ENCODE peak calls at places on chromosomes 12 and 14, in seven cellular contexts. K is CD4-positive, CD25-positive, alpha-beta regulatory T cell; L is PC-3; M is CD8-positive, alpha-beta memory T cell; A is colonic mucosa; F is A549; X is spleen. C is an unnamed sample.

GRCh38 chr14:56138987-56139386 is 20.8 kb downstream of the PELI2 start:
- DNase-seq in K (no peak), L (no peak), M (no peak), A (no peak), F (no peak), X (no peak), C (no peak)

GRCh38 chr12:92070864-92071445 is 74.7 kb downstream of the BTG1 start:
- DNase-seq in K (no peak), L (no peak), M (no peak), A (peak; percentile 70), F (peak; percentile 49), X (no peak), C (no peak)

GRCh38 chr12:117872521-117873169 is 96.1 kb downstream of the KSR2 start:
- DNase-seq in K (no peak), L (no peak), M (no peak), A (no peak), F (no peak), X (no peak), C (no peak)

GRCh38 chr14:73239463-73240241 is 2.3 kb downstream of the PAPLN start:
- DNase-seq in K (no peak), L (peak; percentile 47), M (no peak), A (no peak), F (no peak), X (no peak), C (no peak)

GRCh38 chr14:34426313-34427295 is 35.4 kb downstream of the SPTSSA start:
- DNase-seq in K (no peak), L (no peak), M (no peak), A (peak; percentile 77), F (no peak), X (no peak), C (no peak)

GRCh38 chr12:6323340-6323994 is 13.0 kb downstream of the PLEKHG6 start:
- DNase-seq in K (peak; percentile 31), L (peak; percentile 86), M (peak; percentile 67), A (no peak), F (peak; percentile 88), X (peak; percentile 79), C (no peak)

GRCh38 chr12:101773560-101774206 is 34.4 kb upstream of the SYCP3 start:
- DNase-seq in K (peak; percentile 46), L (peak; percentile 81), M (peak; percentile 75), A (peak; percentile 76), F (peak; percentile 65), X (no peak), C (peak; percentile 70)

GRCh38 chr14:61420326-61420725 is 98.9 kb downstream of the PRKCH start:
- DNase-seq in K (no peak), L (peak; percentile 88), M (no peak), A (no peak), F (no peak), X (no peak), C (no peak)

GRCh38 chr14:23095196-23096108 is at the start of gene C14orf119:
- DNase-seq in K (peak; percentile 99), L (peak; percentile 99), M (peak; percentile 100), A (peak; percentile 100), F (peak; percentile 98), X (peak; percentile 96), C (peak; percentile 98)

GRCh38 chr14:89921346-89921745 is 33.2 kb downstream of the EFCAB11 start:
- DNase-seq in K (no peak), L (peak; percentile 31), M (no peak), A (no peak), F (no peak), X (no peak), C (no peak)

GRCh38 chr14:89922549-89922907 is 32.0 kb downstream of the EFCAB11 start:
- DNase-seq in K (no peak), L (no peak), M (no peak), A (no peak), F (no peak), X (no peak), C (no peak)

GRCh38 chr14:89924224-89924623 is 30.3 kb downstream of the EFCAB11 start:
- DNase-seq in K (no peak), L (no peak), M (no peak), A (no peak), F (no peak), X (no peak), C (no peak)

GRCh38 chr14:89920041-89920440 is 34.5 kb downstream of the EFCAB11 start:
- DNase-seq in K (no peak), L (no peak), M (no peak), A (no peak), F (no peak), X (no peak), C (no peak)

GRCh38 chr14:89921896-89922548 is 32.5 kb downstream of the EFCAB11 start:
- DNase-seq in K (no peak), L (peak; percentile 79), M (no peak), A (no peak), F (no peak), X (no peak), C (no peak)
- H3K27ac ChIP-seq in K (no peak overlapping the region), L (peak overlapping the region; percentile 62), M (no peak overlapping the region), A (no peak overlapping the region), F (no peak overlapping the region), X (no peak overlapping the region), C (no peak overlapping the region)

GRCh38 chr12:20368653-20369163 is 371 bp downstream of the PDE3A start:
- DNase-seq in K (no peak), L (no peak), M (no peak), A (peak; percentile 40), F (peak; percentile 15), X (peak; percentile 49), C (no peak)
- H3K27ac ChIP-seq in K (no peak overlapping the region), L (peak overlapping the region; percentile 66), M (no peak overlapping the region), A (peak overlapping the region; percentile 89), F (peak overlapping the region; percentile 92), X (no peak overlapping the region), C (no peak overlapping the region)

DNA sequence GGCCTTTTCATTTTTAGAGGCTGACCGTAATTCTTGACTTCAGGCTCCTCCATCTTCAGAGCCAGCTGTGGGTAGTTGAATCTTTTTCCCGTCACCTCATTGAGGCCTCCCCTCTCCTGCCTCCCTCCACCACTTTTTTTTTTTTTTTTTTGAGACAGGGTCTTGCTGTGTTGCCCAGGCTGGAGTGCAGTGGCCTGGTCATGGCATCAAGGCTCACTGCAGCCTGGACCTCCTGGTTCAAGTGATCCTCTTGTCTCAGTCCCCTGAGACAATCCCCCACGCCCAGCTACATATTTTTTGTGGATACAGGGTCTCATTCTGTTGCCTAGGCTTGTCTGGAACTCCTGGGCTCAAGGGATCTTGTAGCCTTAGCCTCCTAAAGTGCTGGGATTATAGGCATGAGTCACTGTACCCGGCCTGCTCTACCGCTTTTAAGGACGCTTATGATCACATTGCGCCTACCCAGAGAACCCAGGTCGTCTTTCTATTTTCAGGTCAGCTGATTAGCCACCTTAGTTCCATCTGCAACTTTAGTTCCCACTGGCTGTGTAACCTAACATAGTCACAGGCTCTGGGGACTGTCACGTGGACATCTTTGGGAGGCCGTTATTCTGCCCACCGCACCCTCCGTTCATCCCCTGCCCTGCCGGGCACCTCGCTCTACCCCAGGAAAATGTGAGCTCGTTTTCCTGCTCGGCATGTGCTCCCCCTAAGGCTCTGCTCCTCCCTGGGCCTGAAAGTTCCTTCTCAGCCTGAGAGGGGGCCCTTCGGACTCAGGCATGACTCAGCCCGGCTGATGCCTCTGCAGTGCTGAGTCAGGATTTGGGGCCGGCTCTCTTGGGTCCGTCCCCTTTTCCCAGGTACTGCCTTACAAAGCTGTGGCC is 13.4 kb downstream of the TNFAIP2 start:
- DNase-seq in K (no peak), L (peak; percentile 84), M (peak; percentile 20), A (no peak), F (no peak), X (no peak), C (no peak)
- H3K27ac ChIP-seq in K (no peak overlapping the region), L (peak overlapping the region; percentile 96), M (peak overlapping the region; percentile 28), A (no peak overlapping the region), F (peak overlapping the region; percentile 95), X (no peak overlapping the region), C (no peak overlapping the region)

DNA sequence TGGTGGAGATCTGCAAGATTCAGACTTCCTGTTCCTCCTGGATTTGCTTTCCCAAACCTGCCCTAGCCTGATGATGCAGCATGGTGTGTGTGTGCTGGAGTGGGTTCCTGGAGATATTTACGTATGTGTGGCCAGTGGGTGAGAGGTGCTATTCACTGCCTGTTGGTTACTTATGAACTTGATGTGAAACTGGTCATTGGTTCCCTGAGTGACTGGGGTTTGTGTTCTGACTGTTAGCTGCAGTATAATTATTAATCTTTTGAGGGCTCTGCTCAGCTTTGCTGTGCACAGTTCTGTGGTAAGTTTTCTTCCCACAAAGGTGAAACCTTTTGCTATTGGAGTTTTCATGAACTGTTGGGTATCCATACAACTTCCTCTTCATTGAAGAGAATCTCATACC is 541.8 kb upstream of the FBXO33 start:
- DNase-seq in K (no peak), L (no peak), M (no peak), A (no peak), F (no peak), X (no peak), C (no peak)
- H3K27ac ChIP-seq in K (no peak overlapping the region), L (no peak overlapping the region), M (no peak overlapping the region), A (no peak overlapping the region), F (no peak overlapping the region), X (no peak overlapping the region), C (no peak overlapping the region)

GRCh38 chr14:51533877-51534553 is 117.7 kb upstream of the FRMD6 start:
- DNase-seq in K (no peak), L (no peak), M (no peak), A (no peak), F (no peak), X (no peak), C (no peak)
- H3K27ac ChIP-seq in K (no peak overlapping the region), L (peak overlapping the region; percentile 96), M (no peak overlapping the region), A (no peak overlapping the region), F (peak overlapping the region; percentile 79), X (no peak overlapping the region), C (no peak overlapping the region)

GRCh38 chr14:67191768-67192290 is 2.6 kb downstream of the GARIN2 start:
- DNase-seq in K (no peak), L (no peak), M (no peak), A (no peak), F (no peak), X (no peak), C (no peak)
- H3K27ac ChIP-seq in K (no peak overlapping the region), L (no peak overlapping the region), M (no peak overlapping the region), A (no peak overlapping the region), F (no peak overlapping the region), X (no peak overlapping the region), C (no peak overlapping the region)

C was measured in CD8-positive, alpha-beta T cell.